ENCODE peak calls at places on chromosomes 4 and X, in nine cellular contexts. One of them, this sample, is unnamed.

GRCh38 chr4:5018603-5019002 is 655 bp downstream of the CYTL1 start:
- DNase-seq in astrocyte of the spinal cord: no peak
- DNase-seq in A549: no peak
- DNase-seq in astrocyte of the cerebellum: no peak
- DNase-seq in CD4-positive, alpha-beta T cell: no peak
- DNase-seq in endodermal cell: peak
- DNase-seq in right atrium auricular region: peak
- DNase-seq in fibroblast of lung: no peak
- DNase-seq in fibroblast of pulmonary artery: no peak
- DNase-seq in this sample: no peak

GRCh38 chrX:123976671-123977316 is 15.3 kb downstream of the STAG2 start:
- DNase-seq in A549: peak
- DNase-seq in right atrium auricular region: no peak
- DNase-seq in astrocyte of the spinal cord: peak
- DNase-seq in fibroblast of pulmonary artery: peak
- DNase-seq in fibroblast of lung: peak
- DNase-seq in CD4-positive, alpha-beta T cell: no peak
- DNase-seq in astrocyte of the cerebellum: no peak
- DNase-seq in endodermal cell: no peak
- DNase-seq in this sample: peak

GRCh38 chr4:30727409-30727808 is 7.2 kb downstream of the PCDH7 start:
- DNase-seq in fibroblast of pulmonary artery: no peak
- DNase-seq in endodermal cell: no peak
- DNase-seq in fibroblast of lung: peak
- DNase-seq in right atrium auricular region: no peak
- DNase-seq in CD4-positive, alpha-beta T cell: no peak
- DNase-seq in astrocyte of the cerebellum: no peak
- DNase-seq in astrocyte of the spinal cord: no peak
- DNase-seq in A549: no peak
- DNase-seq in this sample: no peak

GRCh38 chr4:119212964-119213606 is 572 bp downstream of the USP53 start:
- DNase-seq in fibroblast of lung: peak
- DNase-seq in CD4-positive, alpha-beta T cell: peak
- DNase-seq in astrocyte of the spinal cord: peak
- DNase-seq in right atrium auricular region: peak
- DNase-seq in fibroblast of pulmonary artery: peak
- DNase-seq in A549: peak
- DNase-seq in astrocyte of the cerebellum: peak
- DNase-seq in endodermal cell: peak
- DNase-seq in this sample: peak

GRCh38 chrX:53039239-53039638 is 9.3 kb upstream of the GPR173 start:
- DNase-seq in A549: no peak
- DNase-seq in astrocyte of the spinal cord: no peak
- DNase-seq in CD4-positive, alpha-beta T cell: no peak
- DNase-seq in astrocyte of the cerebellum: no peak
- DNase-seq in fibroblast of pulmonary artery: no peak
- DNase-seq in right atrium auricular region: no peak
- DNase-seq in fibroblast of lung: no peak
- DNase-seq in endodermal cell: no peak
- DNase-seq in this sample: no peak

GRCh38 chrX:103356897-103357296 is 591 bp downstream of the TCEAL9 start:
- DNase-seq in A549: no peak
- DNase-seq in fibroblast of lung: no peak
- DNase-seq in right atrium auricular region: no peak
- DNase-seq in endodermal cell: peak
- DNase-seq in CD4-positive, alpha-beta T cell: no peak
- DNase-seq in astrocyte of the cerebellum: no peak
- DNase-seq in astrocyte of the spinal cord: no peak
- DNase-seq in fibroblast of pulmonary artery: no peak
- DNase-seq in this sample: no peak

GRCh38 chr4:101239685-101240084 is 107.6 kb downstream of the PPP3CA start:
- DNase-seq in astrocyte of the cerebellum: no peak
- DNase-seq in A549: no peak
- DNase-seq in CD4-positive, alpha-beta T cell: no peak
- DNase-seq in endodermal cell: no peak
- DNase-seq in fibroblast of lung: no peak
- DNase-seq in right atrium auricular region: no peak
- DNase-seq in fibroblast of pulmonary artery: no peak
- DNase-seq in astrocyte of the spinal cord: no peak
- DNase-seq in this sample: no peak

GRCh38 chr4:141971854-141972253 is 335.5 kb downstream of the IL15 start:
- DNase-seq in A549: no peak
- DNase-seq in CD4-positive, alpha-beta T cell: no peak
- DNase-seq in endodermal cell: no peak
- DNase-seq in right atrium auricular region: no peak
- DNase-seq in astrocyte of the cerebellum: no peak
- DNase-seq in fibroblast of lung: no peak
- DNase-seq in fibroblast of pulmonary artery: no peak
- DNase-seq in astrocyte of the spinal cord: no peak
- DNase-seq in this sample: no peak

GRCh38 chrX:51743179-51743957 is at the start of gene GSPT2:
- DNase-seq in astrocyte of the cerebellum: peak
- DNase-seq in A549: peak
- DNase-seq in fibroblast of lung: peak
- DNase-seq in right atrium auricular region: peak
- DNase-seq in endodermal cell: peak
- DNase-seq in fibroblast of pulmonary artery: peak
- DNase-seq in astrocyte of the spinal cord: peak
- DNase-seq in CD4-positive, alpha-beta T cell: peak
- DNase-seq in this sample: peak

GRCh38 chr4:30946288-30946687 is 226.1 kb downstream of the PCDH7 start:
- DNase-seq in fibroblast of lung: no peak
- DNase-seq in CD4-positive, alpha-beta T cell: no peak
- DNase-seq in fibroblast of pulmonary artery: no peak
- DNase-seq in endodermal cell: no peak
- DNase-seq in astrocyte of the spinal cord: no peak
- DNase-seq in A549: no peak
- DNase-seq in astrocyte of the cerebellum: no peak
- DNase-seq in right atrium auricular region: no peak
- DNase-seq in this sample: no peak

GRCh38 chr4:99468891-99469290 is 33.7 kb upstream of the ADH7 start:
- DNase-seq in fibroblast of pulmonary artery: peak
- DNase-seq in A549: no peak
- DNase-seq in right atrium auricular region: no peak
- DNase-seq in CD4-positive, alpha-beta T cell: no peak
- DNase-seq in astrocyte of the cerebellum: no peak
- DNase-seq in endodermal cell: no peak
- DNase-seq in astrocyte of the spinal cord: no peak
- DNase-seq in fibroblast of lung: peak
- DNase-seq in this sample: peak

GRCh38 chrX:130081421-130082045 is 28.8 kb downstream of the ELF4 start:
- DNase-seq in astrocyte of the cerebellum: no peak
- DNase-seq in A549: no peak
- DNase-seq in astrocyte of the spinal cord: no peak
- DNase-seq in fibroblast of pulmonary artery: no peak
- DNase-seq in right atrium auricular region: no peak
- DNase-seq in CD4-positive, alpha-beta T cell: no peak
- DNase-seq in fibroblast of lung: no peak
- DNase-seq in endodermal cell: no peak
- DNase-seq in this sample: no peak

GRCh38 chr4:150583287-150584197 is 1.6 kb downstream of the MAB21L2 start:
- DNase-seq in fibroblast of lung: peak
- DNase-seq in astrocyte of the spinal cord: peak
- DNase-seq in astrocyte of the cerebellum: no peak
- DNase-seq in endodermal cell: peak
- DNase-seq in fibroblast of pulmonary artery: peak
- DNase-seq in CD4-positive, alpha-beta T cell: no peak
- DNase-seq in A549: no peak
- DNase-seq in right atrium auricular region: no peak
- DNase-seq in this sample: no peak

GRCh38 chr4:174999407-174999806 is 81.2 kb downstream of the ADAM29 start:
- DNase-seq in astrocyte of the spinal cord: peak
- DNase-seq in fibroblast of lung: peak
- DNase-seq in astrocyte of the cerebellum: no peak
- DNase-seq in A549: no peak
- DNase-seq in CD4-positive, alpha-beta T cell: no peak
- DNase-seq in endodermal cell: no peak
- DNase-seq in right atrium auricular region: no peak
- DNase-seq in fibroblast of pulmonary artery: peak
- DNase-seq in this sample: peak

GRCh38 chr4:168955674-168956073 is 54.4 kb downstream of the CBR4 start:
- DNase-seq in fibroblast of lung: no peak
- DNase-seq in astrocyte of the cerebellum: no peak
- DNase-seq in fibroblast of pulmonary artery: peak
- DNase-seq in astrocyte of the spinal cord: peak
- DNase-seq in CD4-positive, alpha-beta T cell: no peak
- DNase-seq in A549: no peak
- DNase-seq in right atrium auricular region: no peak
- DNase-seq in endodermal cell: no peak
- DNase-seq in this sample: peak

GRCh38 chr4:144787365-144788263 is 141.7 kb downstream of the HHIP start:
- DNase-seq in CD4-positive, alpha-beta T cell: no peak
- DNase-seq in endodermal cell: no peak
- DNase-seq in right atrium auricular region: no peak
- DNase-seq in fibroblast of pulmonary artery: peak
- DNase-seq in fibroblast of lung: peak
- DNase-seq in astrocyte of the cerebellum: peak
- DNase-seq in astrocyte of the spinal cord: peak
- DNase-seq in A549: peak
- DNase-seq in this sample: peak

GRCh38 chr4:123244233-123244632 is 152.4 kb upstream of the SPRY1 start:
- DNase-seq in CD4-positive, alpha-beta T cell: no peak
- DNase-seq in astrocyte of the cerebellum: no peak
- DNase-seq in endodermal cell: no peak
- DNase-seq in A549: no peak
- DNase-seq in right atrium auricular region: peak
- DNase-seq in astrocyte of the spinal cord: no peak
- DNase-seq in fibroblast of pulmonary artery: peak
- DNase-seq in fibroblast of lung: no peak
- DNase-seq in this sample: peak

DNA sequence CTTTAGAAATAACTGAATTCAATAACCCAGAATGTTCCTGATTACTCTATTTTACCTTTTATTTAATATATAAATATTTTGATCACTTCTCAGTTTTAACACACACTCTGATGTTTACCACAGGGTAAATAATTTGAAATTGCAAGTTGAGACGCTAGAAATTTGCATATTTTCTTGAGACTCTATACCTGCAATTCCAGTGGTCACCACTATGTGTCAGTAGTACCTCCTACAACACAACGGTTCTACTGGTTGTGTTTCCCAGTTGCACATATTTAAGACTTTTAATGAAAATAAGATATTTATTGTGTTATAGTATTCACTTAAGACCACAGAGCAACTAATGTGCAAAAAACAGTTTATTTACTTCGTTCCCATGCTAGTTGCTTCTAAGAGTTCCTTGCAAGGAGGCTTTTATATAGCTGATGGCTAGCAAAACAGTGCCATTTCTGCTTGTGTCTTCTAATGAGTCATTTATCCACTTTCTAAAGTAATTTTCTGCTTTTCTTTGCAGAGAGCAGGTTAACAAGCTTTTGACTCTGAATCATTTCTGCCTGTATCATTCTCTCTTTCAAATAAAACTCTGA is 98.9 kb upstream of the PDLIM3 start:
- DNase-seq in A549: no peak
- DNase-seq in fibroblast of lung: no peak
- DNase-seq in fibroblast of pulmonary artery: peak
- DNase-seq in astrocyte of the cerebellum: no peak
- DNase-seq in right atrium auricular region: no peak
- DNase-seq in CD4-positive, alpha-beta T cell: no peak
- DNase-seq in astrocyte of the spinal cord: no peak
- DNase-seq in endodermal cell: no peak
- DNase-seq in this sample: no peak
- TF ChIP-seq CTCF in A549: peak
- TF ChIP-seq CTCF in fibroblast of lung: peak
- TF ChIP-seq CTCF in fibroblast of pulmonary artery: peak
- TF ChIP-seq CTCF in astrocyte of the cerebellum: peak
- TF ChIP-seq CTCF in right atrium auricular region: no peak
- TF ChIP-seq CTCF in CD4-positive, alpha-beta T cell: peak
- TF ChIP-seq CTCF in astrocyte of the spinal cord: peak
- TF ChIP-seq CTCF in endodermal cell: peak
- TF ChIP-seq CTCF in this sample: peak

GRCh38 chrX:105876658-105877057 is 54.3 kb downstream of the NRK start:
- DNase-seq in A549: no peak
- DNase-seq in astrocyte of the spinal cord: peak
- DNase-seq in endodermal cell: no peak
- DNase-seq in fibroblast of lung: no peak
- DNase-seq in right atrium auricular region: no peak
- DNase-seq in fibroblast of pulmonary artery: peak
- DNase-seq in CD4-positive, alpha-beta T cell: no peak
- DNase-seq in astrocyte of the cerebellum: no peak
- DNase-seq in this sample: peak
- TF ChIP-seq CTCF in A549: peak
- TF ChIP-seq CTCF in astrocyte of the spinal cord: peak
- TF ChIP-seq CTCF in endodermal cell: peak
- TF ChIP-seq CTCF in fibroblast of lung: peak
- TF ChIP-seq CTCF in right atrium auricular region: no peak
- TF ChIP-seq CTCF in fibroblast of pulmonary artery: peak
- TF ChIP-seq CTCF in CD4-positive, alpha-beta T cell: no peak
- TF ChIP-seq CTCF in astrocyte of the cerebellum: peak
- TF ChIP-seq CTCF in this sample: peak

GRCh38 chr4:103011378-103012025 is 8.0 kb downstream of the SLC9B1 start:
- DNase-seq in fibroblast of lung: peak
- DNase-seq in astrocyte of the cerebellum: peak
- DNase-seq in astrocyte of the spinal cord: no peak
- DNase-seq in right atrium auricular region: no peak
- DNase-seq in CD4-positive, alpha-beta T cell: no peak
- DNase-seq in endodermal cell: peak
- DNase-seq in A549: no peak
- DNase-seq in fibroblast of pulmonary artery: peak
- DNase-seq in this sample: peak

GRCh38 chr4:103010827-103011226 is 8.7 kb downstream of the SLC9B1 start:
- DNase-seq in astrocyte of the spinal cord: no peak
- DNase-seq in fibroblast of lung: no peak
- DNase-seq in astrocyte of the cerebellum: no peak
- DNase-seq in fibroblast of pulmonary artery: no peak
- DNase-seq in A549: no peak
- DNase-seq in endodermal cell: no peak
- DNase-seq in CD4-positive, alpha-beta T cell: no peak
- DNase-seq in right atrium auricular region: no peak
- DNase-seq in this sample: no peak

GRCh38 chr4:103012594-103012993 is 6.9 kb downstream of the SLC9B1 start:
- DNase-seq in astrocyte of the cerebellum: no peak
- DNase-seq in fibroblast of pulmonary artery: no peak
- DNase-seq in endodermal cell: no peak
- DNase-seq in A549: no peak
- DNase-seq in CD4-positive, alpha-beta T cell: no peak
- DNase-seq in fibroblast of lung: peak
- DNase-seq in astrocyte of the spinal cord: no peak
- DNase-seq in right atrium auricular region: no peak
- DNase-seq in this sample: no peak

GRCh38 chr4:103012085-103012484 is 7.4 kb downstream of the SLC9B1 start:
- DNase-seq in fibroblast of pulmonary artery: peak
- DNase-seq in right atrium auricular region: no peak
- DNase-seq in CD4-positive, alpha-beta T cell: no peak
- DNase-seq in A549: no peak
- DNase-seq in fibroblast of lung: peak
- DNase-seq in astrocyte of the cerebellum: peak
- DNase-seq in endodermal cell: no peak
- DNase-seq in astrocyte of the spinal cord: peak
- DNase-seq in this sample: peak

GRCh38 chr4:103008875-103009729 is 10.4 kb downstream of the SLC9B1 start:
- DNase-seq in endodermal cell: no peak
- DNase-seq in astrocyte of the spinal cord: peak
- DNase-seq in fibroblast of lung: peak
- DNase-seq in CD4-positive, alpha-beta T cell: no peak
- DNase-seq in A549: peak
- DNase-seq in fibroblast of pulmonary artery: peak
- DNase-seq in astrocyte of the cerebellum: peak
- DNase-seq in right atrium auricular region: no peak
- DNase-seq in this sample: peak
- TF ChIP-seq CTCF in endodermal cell: peak
- TF ChIP-seq CTCF in astrocyte of the spinal cord: peak
- TF ChIP-seq CTCF in fibroblast of lung: peak
- TF ChIP-seq CTCF in CD4-positive, alpha-beta T cell: peak
- TF ChIP-seq CTCF in A549: peak
- TF ChIP-seq CTCF in fibroblast of pulmonary artery: peak
- TF ChIP-seq CTCF in astrocyte of the cerebellum: peak
- TF ChIP-seq CTCF in right atrium auricular region: peak
- TF ChIP-seq CTCF in this sample: peak

GRCh38 chr4:86160423-86160822 is 199.4 kb downstream of the MAPK10 start:
- DNase-seq in astrocyte of the cerebellum: no peak
- DNase-seq in fibroblast of lung: peak
- DNase-seq in right atrium auricular region: no peak
- DNase-seq in fibroblast of pulmonary artery: no peak
- DNase-seq in astrocyte of the spinal cord: peak
- DNase-seq in endodermal cell: no peak
- DNase-seq in A549: no peak
- DNase-seq in CD4-positive, alpha-beta T cell: no peak
- DNase-seq in this sample: no peak
- TF ChIP-seq CTCF in astrocyte of the cerebellum: no peak
- TF ChIP-seq CTCF in fibroblast of lung: no peak
- TF ChIP-seq CTCF in right atrium auricular region: no peak
- TF ChIP-seq CTCF in fibroblast of pulmonary artery: no peak
- TF ChIP-seq CTCF in astrocyte of the spinal cord: no peak
- TF ChIP-seq CTCF in endodermal cell: no peak
- TF ChIP-seq CTCF in A549: no peak
- TF ChIP-seq CTCF in CD4-positive, alpha-beta T cell: no peak
- TF ChIP-seq CTCF in this sample: no peak

This sample was measured in fibroblast of villous mesenchyme.